ENCODE peak calls at places on chromosome 2, in eight cellular contexts. J is fibroblast of lung; L is pancreas; H is cardiac muscle cell; Z is stimulated activated CD8-positive, alpha-beta memory T cell treated with anti-CD3 and anti-CD28 coated beads, Interleukin-7, amount 100 ng/mL, for 1 hour; G is NB4; E is GM12864; W is astrocyte of the spinal cord. A is an unnamed sample.

GRCh38 chr2:32485399-32485798 is 128.6 kb downstream of the BIRC6 start:
- DNase-seq in J (peak), L (no peak), H (no peak), Z (no peak), G (no peak), E (no peak), W (peak), A (no peak)

GRCh38 chr2:190060019-190060418 is 2.5 kb downstream of the MSTN start:
- DNase-seq in J (no peak), L (no peak), H (no peak), Z (no peak), G (no peak), E (no peak), W (no peak), A (no peak)

GRCh38 chr2:230713331-230714121 is 884 bp downstream of the CAB39 start:
- DNase-seq in J (peak), L (peak), H (peak), Z (no peak), G (peak), E (no peak), W (no peak), A (peak)

GRCh38 chr2:229230215-229230614 is 40.9 kb downstream of the PID1 start:
- DNase-seq in J (no peak), L (no peak), H (peak), Z (no peak), G (no peak), E (no peak), W (no peak), A (no peak)

GRCh38 chr2:96163768-96164429 is 18.7 kb upstream of the DUSP2 start:
- DNase-seq in J (no peak), L (peak), H (no peak), Z (peak), G (peak), E (peak), W (no peak), A (no peak)

GRCh38 chr2:225002039-225002655 is 40.1 kb downstream of the DOCK10 start:
- DNase-seq in J (peak), L (no peak), H (peak), Z (peak), G (peak), E (peak), W (peak), A (peak)

GRCh38 chr2:65576861-65577601 is 144.6 kb upstream of the SPRED2 start:
- DNase-seq in J (peak), L (no peak), H (peak), Z (no peak), G (no peak), E (no peak), W (peak), A (peak)

GRCh38 chr2:68992341-68992740 is 17.9 kb downstream of the GKN1 start:
- DNase-seq in J (no peak), L (no peak), H (no peak), Z (no peak), G (no peak), E (no peak), W (no peak), A (no peak)

GRCh38 chr2:54969295-54969939 is 80.8 kb downstream of the RTN4 start:
- DNase-seq in J (no peak), L (no peak), H (no peak), Z (no peak), G (no peak), E (no peak), W (no peak), A (no peak)

GRCh38 chr2:120669971-120670370 is 65.7 kb upstream of the GLI2 start:
- DNase-seq in J (no peak), L (no peak), H (no peak), Z (no peak), G (no peak), E (no peak), W (no peak), A (no peak)

GRCh38 chr2:64654993-64655666 is 1.4 kb upstream of the SERTAD2 start:
- DNase-seq in J (peak), L (no peak), H (peak), Z (no peak), G (peak), E (no peak), W (peak), A (peak)

GRCh38 chr2:178413472-178414265 is 37.3 kb downstream of the PRKRA start:
- DNase-seq in J (peak), L (peak), H (peak), Z (peak), G (peak), E (peak), W (peak), A (no peak)

GRCh38 chr2:102967451-102967850 is 205.6 kb downstream of the TMEM182 start:
- DNase-seq in J (peak), L (no peak), H (no peak), Z (no peak), G (no peak), E (no peak), W (peak), A (peak)

GRCh38 chr2:161952722-161953322 is 121.2 kb downstream of the DPP4 start:
- DNase-seq in J (no peak), L (no peak), H (no peak), Z (no peak), G (no peak), E (no peak), W (no peak), A (no peak)

GRCh38 chr2:164479460-164479859 is 141.8 kb downstream of the GRB14 start:
- DNase-seq in J (peak), L (no peak), H (peak), Z (no peak), G (peak), E (no peak), W (peak), A (peak)

GRCh38 chr2:119756837-119757236 is 2.9 kb upstream of the PTPN4 start:
- DNase-seq in J (peak), L (peak), H (peak), Z (no peak), G (peak), E (no peak), W (peak), A (peak)

GRCh38 chr2:216404010-216404618 is 8.2 kb upstream of the SMARCAL1 start:
- DNase-seq in J (no peak), L (no peak), H (peak), Z (no peak), G (peak), E (no peak), W (peak), A (peak)

GRCh38 chr2:71545572-71546274 is 92.4 kb downstream of the DYSF start:
- DNase-seq in J (peak), L (peak), H (peak), Z (no peak), G (peak), E (no peak), W (peak), A (peak)

GRCh38 chr2:174796319-174796771 is 32.1 kb upstream of the CHRNA1 start:
- DNase-seq in J (peak), L (no peak), H (no peak), Z (no peak), G (no peak), E (no peak), W (no peak), A (no peak)

GRCh38 chr2:239671916-239672849 is 271.4 kb upstream of the HDAC4 start:
- DNase-seq in J (no peak), L (no peak), H (no peak), Z (no peak), G (no peak), E (no peak), W (no peak), A (no peak)

GRCh38 chr2:135935914-135936313 is 49.5 kb downstream of the DARS1 start:
- DNase-seq in J (no peak), L (no peak), H (no peak), Z (no peak), G (no peak), E (no peak), W (no peak), A (no peak)

GRCh38 chr2:85134255-85135065 is 1.3 kb downstream of the TCF7L1 start:
- DNase-seq in J (peak), L (peak), H (peak), Z (no peak), G (peak), E (no peak), W (peak), A (no peak)

GRCh38 chr2:127061377-127062273 is 45.3 kb downstream of the BIN1 start:
- DNase-seq in J (no peak), L (no peak), H (peak), Z (no peak), G (no peak), E (no peak), W (peak), A (no peak)

GRCh38 chr2:223040527-223040926 is 11.5 kb upstream of the KCNE4 start:
- DNase-seq in J (no peak), L (no peak), H (no peak), Z (no peak), G (no peak), E (no peak), W (no peak), A (no peak)

GRCh38 chr2:237414056-237414661 is at the start of gene COL6A3:
- DNase-seq in J (peak), L (no peak), H (peak), Z (no peak), G (no peak), E (no peak), W (peak), A (no peak)

GRCh38 chr2:4882421-4882820 is 809.8 kb upstream of the SOX11 start:
- DNase-seq in J (no peak), L (no peak), H (no peak), Z (no peak), G (no peak), E (no peak), W (peak), A (no peak)

GRCh38 chr2:239724194-239724849 is 300.8 kb downstream of the NDUFA10 start:
- DNase-seq in J (no peak), L (peak), H (no peak), Z (no peak), G (no peak), E (no peak), W (no peak), A (no peak)

GRCh38 chr2:88627856-88628568 is 748 bp upstream of the EIF2AK3 start:
- DNase-seq in J (peak), L (peak), H (peak), Z (peak), G (peak), E (peak), W (peak), A (peak)

GRCh38 chr2:206988884-206989283 is 49.6 kb downstream of the CPO start:
- DNase-seq in J (no peak), L (no peak), H (no peak), Z (no peak), G (no peak), E (no peak), W (no peak), A (no peak)

GRCh38 chr2:104840151-104840550 is 13.8 kb upstream of the POU3F3 start:
- DNase-seq in J (no peak), L (no peak), H (no peak), Z (no peak), G (no peak), E (no peak), W (no peak), A (no peak)

GRCh38 chr2:26345554-26346453 is at the start of gene SELENOI:
- DNase-seq in J (peak), L (peak), H (peak), Z (peak), G (peak), E (peak), W (peak), A (peak)

GRCh38 chr2:62577994-62578836 is 72.2 kb upstream of the TMEM17 start:
- DNase-seq in J (peak), L (no peak), H (peak), Z (no peak), G (no peak), E (no peak), W (peak), A (peak)

GRCh38 chr2:135052997-135053474 is 944 bp downstream of the RAB3GAP1 start:
- DNase-seq in J (peak), L (no peak), H (no peak), Z (no peak), G (no peak), E (peak), W (no peak), A (peak)

GRCh38 chr2:217382794-217383193 is 522.9 kb upstream of the TNP1 start:
- DNase-seq in J (no peak), L (no peak), H (no peak), Z (no peak), G (no peak), E (no peak), W (no peak), A (no peak)

A was measured in RKO.